ENCODE peak calls at places on chromosomes 13 and 19, in ten cellular contexts. A is NCI-H460; O is PC-3; M is stimulated activated CD8-positive, alpha-beta memory T cell treated with anti-CD3 and anti-CD28 coated beads, Interleukin-4, amount 100 ng/mL, for 1 hour; B is HEK293T; F is PC-9; K is putamen; V is stimulated activated naive B cell treated with anti-CD40 and anti-IgM and Interleukin-4, amounts not matched to agents 10 μg/mL and 1 μg/mL and 100 μg/mL, for 72 hours; E is hippocampal formation; L is T-cell. H is an unnamed sample.

GRCh38 chr19:6476155-6476895 is 5.3 kb downstream of the DENND1C start:
- DNase-seq in A (peak; percentile 69), O (peak; percentile 68), M (no peak), B (peak; percentile 98), F (no peak), K (peak; percentile 75), V (peak; percentile 47), E (no peak), L (peak; percentile 62), H (peak; percentile 52)

GRCh38 chr19:34218818-34219164 is 35.6 kb upstream of the GARRE1 start:
- DNase-seq in A (no peak), O (no peak), M (no peak), B (no peak), F (no peak), K (no peak), V (no peak), E (no peak), L (no peak), H (no peak)

GRCh38 chr19:14649020-14649419 is 25.6 kb downstream of the ADGRE3 start:
- DNase-seq in A (no peak), O (no peak), M (no peak), B (no peak), F (no peak), K (no peak), V (no peak), E (no peak), L (no peak), H (no peak)

GRCh38 chr13:109959903-109960302 is 173.5 kb upstream of the IRS2 start:
- DNase-seq in A (no peak), O (no peak), M (no peak), B (no peak), F (no peak), K (no peak), V (no peak), E (no peak), L (no peak), H (no peak)

GRCh38 chr13:81677857-81678256 is 1336.9 kb upstream of the SPRY2 start:
- DNase-seq in A (no peak), O (no peak), M (no peak), B (no peak), F (no peak), K (no peak), V (no peak), E (no peak), L (no peak), H (no peak)

GRCh38 chr19:21498651-21499050 is 6.8 kb upstream of the ZNF429 start:
- DNase-seq in A (no peak), O (no peak), M (no peak), B (no peak), F (no peak), K (no peak), V (no peak), E (no peak), L (no peak), H (peak; percentile 67)

GRCh38 chr13:54950546-54950945 is 1921.9 kb downstream of the OLFM4 start:
- DNase-seq in A (no peak), O (no peak), M (no peak), B (no peak), F (no peak), K (no peak), V (no peak), E (no peak), L (no peak), H (no peak)

GRCh38 chr13:98254541-98254940 is 77.5 kb upstream of the RNF113B start:
- DNase-seq in A (no peak), O (no peak), M (no peak), B (no peak), F (no peak), K (no peak), V (no peak), E (no peak), L (no peak), H (no peak)

GRCh38 chr19:21566073-21566472 is 60.7 kb downstream of the ZNF429 start:
- DNase-seq in A (no peak), O (no peak), M (no peak), B (no peak), F (no peak), K (no peak), V (no peak), E (no peak), L (no peak), H (no peak)

GRCh38 chr19:53965091-53965490 is 2.4 kb downstream of the CACNG8 start:
- DNase-seq in A (no peak), O (no peak), M (no peak), B (no peak), F (no peak), K (no peak), V (no peak), E (no peak), L (no peak), H (no peak)

GRCh38 chr19:17525141-17525540 is 13.7 kb downstream of the PGLS start:
- DNase-seq in A (no peak), O (no peak), M (no peak), B (no peak), F (no peak), K (no peak), V (no peak), E (no peak), L (no peak), H (no peak)

GRCh38 chr13:90633849-90634248 is 713.6 kb upstream of the MIR17HG start:
- DNase-seq in A (no peak), O (no peak), M (no peak), B (no peak), F (no peak), K (no peak), V (no peak), E (no peak), L (no peak), H (no peak)

GRCh38 chr19:34375598-34375997 is 10.6 kb downstream of the GPI start:
- DNase-seq in A (no peak), O (no peak), M (no peak), B (no peak), F (no peak), K (no peak), V (no peak), E (no peak), L (no peak), H (no peak)

GRCh38 chr19:46659151-46660007 is 1.6 kb downstream of the DACT3 start:
- DNase-seq in A (no peak), O (no peak), M (no peak), B (no peak), F (no peak), K (no peak), V (no peak), E (peak; percentile 31), L (no peak), H (no peak)

GRCh38 chr19:2974342-2974932 is 2.9 kb upstream of the TLE6 start:
- DNase-seq in A (no peak), O (no peak), M (no peak), B (no peak), F (no peak), K (no peak), V (no peak), E (no peak), L (no peak), H (peak; percentile 72)

GRCh38 chr19:16508546-16508945 is 12.4 kb downstream of the C19orf44 start:
- DNase-seq in A (no peak), O (no peak), M (no peak), B (no peak), F (no peak), K (no peak), V (no peak), E (no peak), L (no peak), H (peak; percentile 51)

GRCh38 chr19:44741258-44741731 is 7.2 kb upstream of the BCL3 start:
- DNase-seq in A (no peak), O (peak; percentile 80), M (no peak), B (no peak), F (peak; percentile 87), K (no peak), V (no peak), E (no peak), L (no peak), H (no peak)

GRCh38 chr13:75702476-75702875 is 66.3 kb downstream of the LMO7 start:
- DNase-seq in A (no peak), O (no peak), M (no peak), B (no peak), F (no peak), K (no peak), V (no peak), E (no peak), L (no peak), H (no peak)

GRCh38 chr13:94196426-94196825 is 283.1 kb downstream of the DCT start:
- DNase-seq in A (no peak), O (no peak), M (no peak), B (no peak), F (no peak), K (no peak), V (no peak), E (no peak), L (no peak), H (no peak)

GRCh38 chr13:26051231-26052135 is at the start of gene SHISA2:
- DNase-seq in A (no peak), O (peak; percentile 52), M (no peak), B (peak; percentile 70), F (no peak), K (peak; percentile 62), V (no peak), E (peak; percentile 13), L (no peak), H (peak; percentile 68)

GRCh38 chr13:28440774-28441532 is 54.0 kb downstream of the FLT1 start:
- DNase-seq in A (no peak), O (no peak), M (no peak), B (no peak), F (no peak), K (no peak), V (no peak), E (no peak), L (no peak), H (no peak)

GRCh38 chr19:50361290-50362029 is 4.0 kb downstream of the NAPSA start:
- DNase-seq in A (no peak), O (no peak), M (no peak), B (peak; percentile 42), F (peak; percentile 34), K (no peak), V (no peak), E (no peak), L (no peak), H (no peak)

GRCh38 chr13:31199849-31200635 is at the start of gene B3GLCT:
- DNase-seq in A (peak; percentile 62), O (peak; percentile 87), M (peak; percentile 38), B (peak; percentile 89), F (peak; percentile 59), K (peak; percentile 81), V (peak; percentile 77), E (peak; percentile 71), L (peak; percentile 59), H (peak; percentile 74)

GRCh38 chr19:7076151-7076550 is 6.6 kb downstream of the ZNF557 start:
- DNase-seq in A (no peak), O (no peak), M (no peak), B (no peak), F (no peak), K (no peak), V (no peak), E (no peak), L (no peak), H (no peak)

GRCh38 chr13:25659091-25659502 is 287.3 kb downstream of the ATP8A2 start:
- DNase-seq in A (no peak), O (peak; percentile 14), M (no peak), B (peak; percentile 9), F (no peak), K (no peak), V (no peak), E (no peak), L (no peak), H (no peak)

GRCh38 chr13:38872693-38873092 is 117.9 kb downstream of the STOML3 start:
- DNase-seq in A (peak; percentile 31), O (peak; percentile 55), M (no peak), B (peak; percentile 48), F (no peak), K (peak; percentile 56), V (peak; percentile 15), E (no peak), L (no peak), H (peak; percentile 14)

GRCh38 chr13:110455941-110456340 is 105.6 kb downstream of the RAB20 start:
- DNase-seq in A (peak; percentile 88), O (peak; percentile 78), M (no peak), B (peak; percentile 66), F (peak; percentile 83), K (peak; percentile 76), V (peak; percentile 70), E (peak; percentile 76), L (peak; percentile 30), H (peak; percentile 78)

GRCh38 chr19:54030895-54031586 is 32.7 kb downstream of the VSTM1 start:
- DNase-seq in A (no peak), O (peak; percentile 72), M (no peak), B (peak; percentile 19), F (no peak), K (no peak), V (no peak), E (no peak), L (no peak), H (no peak)